ENCODE peak calls at places on chromosomes 11 and 22, in four cellular contexts. M is lung microvascular endothelial cell; C is activated CD8-positive, alpha-beta memory T cell treated with anti-CD3 and anti-CD28 coated beads for 4 hours; E is amniotic epithelial cell. Y is an unnamed sample.

GRCh38 chr22:46681010-46681409 is 57.0 kb downstream of the CERK start:
- DNase-seq in E (no peak), C (no peak), M (peak), Y (no peak)

GRCh38 chr22:35517769-35518530 is 22.7 kb upstream of the RASD2 start:
- DNase-seq in M (no peak), C (no peak), E (no peak), Y (no peak)

GRCh38 chr11:119671561-119672015 is 57.4 kb downstream of the NECTIN1 start:
- DNase-seq in C (no peak), E (no peak), M (peak), Y (peak)

GRCh38 chr11:34600339-34601084 is 20.4 kb upstream of the EHF start:
- DNase-seq in M (no peak), E (peak), C (no peak), Y (peak)

GRCh38 chr11:78171951-78172350 is 16.5 kb downstream of the KCTD21 start:
- DNase-seq in E (no peak), M (no peak), C (no peak), Y (no peak)

GRCh38 chr11:43574949-43575915 is 105.3 kb upstream of the HSD17B12 start:
- DNase-seq in C (no peak), E (peak), M (no peak), Y (peak)

GRCh38 chr11:30992513-30992849 is 377.1 kb downstream of the DCDC1 start:
- DNase-seq in C (no peak), M (no peak), E (no peak), Y (no peak)

GRCh38 chr11:61602775-61603569 is 22.1 kb upstream of the SYT7 start:
- DNase-seq in E (peak), M (no peak), C (no peak), Y (peak)

GRCh38 chr22:46009730-46010129 is 32.8 kb upstream of the WNT7B start:
- DNase-seq in M (no peak), C (no peak), E (no peak), Y (no peak)

GRCh38 chr11:64996710-64997380 is at the start of gene BATF2:
- DNase-seq in E (peak), M (peak), C (no peak), Y (peak)

GRCh38 chr22:30889996-30890480 is 78.5 kb downstream of the MORC2 start:
- DNase-seq in E (no peak), M (no peak), C (no peak), Y (no peak)

GRCh38 chr22:33831207-33831606 is 89.1 kb downstream of the LARGE1 start:
- DNase-seq in E (no peak), M (no peak), C (no peak), Y (no peak)

GRCh38 chr11:69423181-69423580 is 58.3 kb upstream of the LINC01488 start:
- DNase-seq in C (no peak), M (no peak), E (no peak), Y (no peak)

GRCh38 chr22:50699754-50700386 is 27.2 kb downstream of the SHANK3 start:
- DNase-seq in C (no peak), E (no peak), M (no peak), Y (no peak)

GRCh38 chr11:31327417-31327816 is 42.1 kb downstream of the DCDC1 start:
- DNase-seq in M (no peak), E (no peak), C (no peak), Y (no peak)

GRCh38 chr11:125251956-125252355 is 87.4 kb downstream of the PKNOX2 start:
- DNase-seq in E (no peak), M (no peak), C (no peak), Y (no peak)

GRCh38 chr11:57434640-57435546 is 8.0 kb upstream of the SLC43A3 start:
- DNase-seq in M (no peak), E (peak), C (no peak), Y (peak)

GRCh38 chr22:26725012-26725676 is 67.8 kb downstream of the MIAT start:
- DNase-seq in M (no peak), C (no peak), E (no peak), Y (no peak)

GRCh38 chr11:131977854-131978253 is 607.4 kb downstream of the NTM start:
- DNase-seq in M (no peak), E (peak), C (no peak), Y (peak)

GRCh38 chr11:28615542-28615941 is 507.4 kb downstream of the METTL15 start:
- DNase-seq in C (no peak), E (peak), M (no peak), Y (peak)

GRCh38 chr11:75325713-75326438 is 25.6 kb downstream of the ARRB1 start:
- DNase-seq in C (no peak), E (peak), M (no peak), Y (peak)

GRCh38 chr11:80155412-80156017 is 714.7 kb upstream of the TENM4 start:
- DNase-seq in M (no peak), C (no peak), E (peak), Y (peak)

GRCh38 chr11:79291948-79292347 is 148.9 kb downstream of the TENM4 start:
- DNase-seq in C (no peak), E (no peak), M (no peak), Y (no peak)

GRCh38 chr11:122637538-122637937 is 18.0 kb upstream of the UBASH3B start:
- DNase-seq in C (no peak), M (no peak), E (no peak), Y (no peak)

GRCh38 chr11:16942917-16943316 is 71.3 kb downstream of the PLEKHA7 start:
- DNase-seq in C (no peak), M (no peak), E (no peak), Y (no peak)

GRCh38 chr11:101987370-101987769 is 59.9 kb upstream of the CFAP300 start:
- DNase-seq in C (no peak), M (no peak), E (peak), Y (no peak)

GRCh38 chr11:67322049-67322448 is 18.7 kb downstream of the SSH3 start:
- DNase-seq in M (no peak), C (no peak), E (no peak), Y (no peak)

GRCh38 chr11:36150986-36151385 is 138.2 kb downstream of the COMMD9 start:
- DNase-seq in M (no peak), E (peak), C (no peak), Y (peak)

GRCh38 chr22:24155597-24156145 is 25.6 kb upstream of the SUSD2 start:
- DNase-seq in M (peak), E (peak), C (no peak), Y (peak)

Y was measured in fibroblast of pulmonary artery.